ENCODE peak calls at places on chromosomes 6 and 20, in six cellular contexts. One of them, this sample, is unnamed.

GRCh38 chr6:53302678-53303360 is 45.9 kb downstream of the ELOVL5 start:
- DNase-seq in K562: no peak
- DNase-seq in H1: no peak
- DNase-seq in NT2/D1: no peak
- DNase-seq in HepG2: peak; percentile 39
- DNase-seq in GM12878: no peak
- DNase-seq in this sample: no peak

GRCh38 chr20:64065973-64066341 is 3.0 kb downstream of the TCEA2 start:
- DNase-seq in NT2/D1: no peak
- DNase-seq in HepG2: no peak
- DNase-seq in K562: peak; percentile 74
- DNase-seq in H1: no peak
- DNase-seq in GM12878: peak; percentile 79
- DNase-seq in this sample: peak; percentile 62

GRCh38 chr6:44006872-44007303 is 120.4 kb downstream of the MRPL14 start:
- DNase-seq in HepG2: no peak
- DNase-seq in NT2/D1: no peak
- DNase-seq in K562: no peak
- DNase-seq in H1: no peak
- DNase-seq in GM12878: no peak
- DNase-seq in this sample: no peak

GRCh38 chr6:67683960-67684359 is 951.1 kb upstream of the ADGRB3 start:
- DNase-seq in K562: no peak
- DNase-seq in H1: no peak
- DNase-seq in NT2/D1: no peak
- DNase-seq in GM12878: no peak
- DNase-seq in HepG2: no peak
- DNase-seq in this sample: no peak

GRCh38 chr20:7291946-7292345 is 524.5 kb downstream of the BMP2 start:
- DNase-seq in K562: no peak
- DNase-seq in HepG2: no peak
- DNase-seq in GM12878: no peak
- DNase-seq in NT2/D1: no peak
- DNase-seq in H1: no peak
- DNase-seq in this sample: no peak

GRCh38 chr20:46649650-46649949 is 1.7 kb downstream of the SLC13A3 start:
- DNase-seq in HepG2: no peak
- DNase-seq in H1: no peak
- DNase-seq in GM12878: no peak
- DNase-seq in NT2/D1: no peak
- DNase-seq in K562: no peak
- DNase-seq in this sample: no peak

GRCh38 chr6:126167726-126168125 is 172.2 kb upstream of the CENPW start:
- DNase-seq in H1: no peak
- DNase-seq in GM12878: no peak
- DNase-seq in K562: no peak
- DNase-seq in HepG2: no peak
- DNase-seq in NT2/D1: no peak
- DNase-seq in this sample: no peak

GRCh38 chr20:10795286-10796026 is 121.7 kb upstream of the JAG1 start:
- DNase-seq in H1: no peak
- DNase-seq in K562: no peak
- DNase-seq in NT2/D1: no peak
- DNase-seq in GM12878: no peak
- DNase-seq in HepG2: no peak
- DNase-seq in this sample: no peak

GRCh38 chr6:148874698-148875293 is 128.0 kb downstream of the UST start:
- DNase-seq in NT2/D1: no peak
- DNase-seq in HepG2: no peak
- DNase-seq in GM12878: no peak
- DNase-seq in K562: no peak
- DNase-seq in H1: no peak
- DNase-seq in this sample: no peak

GRCh38 chr6:13445005-13445743 is 42.2 kb downstream of the GFOD1 start:
- DNase-seq in K562: no peak
- DNase-seq in HepG2: no peak
- DNase-seq in H1: no peak
- DNase-seq in GM12878: no peak
- DNase-seq in NT2/D1: no peak
- DNase-seq in this sample: no peak
- TF ChIP-seq ZNF274 in K562: no peak
- TF ChIP-seq ZNF274 in HepG2: no peak
- TF ChIP-seq ZNF274 in H1: no peak
- TF ChIP-seq ZNF274 in GM12878: no peak
- TF ChIP-seq ZNF274 in NT2/D1: no peak
- TF ChIP-seq ZNF274 in this sample: no peak

GRCh38 chr6:23692184-23692583 is 433.8 kb upstream of the NRSN1 start:
- DNase-seq in K562: no peak
- DNase-seq in NT2/D1: no peak
- DNase-seq in HepG2: no peak
- DNase-seq in GM12878: no peak
- DNase-seq in H1: no peak
- DNase-seq in this sample: no peak
- TF ChIP-seq ZNF274 in K562: no peak
- TF ChIP-seq ZNF274 in NT2/D1: no peak
- TF ChIP-seq ZNF274 in HepG2: no peak
- TF ChIP-seq ZNF274 in GM12878: no peak
- TF ChIP-seq ZNF274 in H1: no peak
- TF ChIP-seq ZNF274 in this sample: no peak

GRCh38 chr6:89492025-89492640 is 59.2 kb downstream of the ANKRD6 start:
- DNase-seq in GM12878: no peak
- DNase-seq in K562: no peak
- DNase-seq in H1: no peak
- DNase-seq in HepG2: no peak
- DNase-seq in NT2/D1: no peak
- DNase-seq in this sample: no peak
- TF ChIP-seq ZNF274 in GM12878: no peak
- TF ChIP-seq ZNF274 in K562: no peak
- TF ChIP-seq ZNF274 in H1: no peak
- TF ChIP-seq ZNF274 in HepG2: no peak
- TF ChIP-seq ZNF274 in NT2/D1: no peak
- TF ChIP-seq ZNF274 in this sample: no peak

DNA sequence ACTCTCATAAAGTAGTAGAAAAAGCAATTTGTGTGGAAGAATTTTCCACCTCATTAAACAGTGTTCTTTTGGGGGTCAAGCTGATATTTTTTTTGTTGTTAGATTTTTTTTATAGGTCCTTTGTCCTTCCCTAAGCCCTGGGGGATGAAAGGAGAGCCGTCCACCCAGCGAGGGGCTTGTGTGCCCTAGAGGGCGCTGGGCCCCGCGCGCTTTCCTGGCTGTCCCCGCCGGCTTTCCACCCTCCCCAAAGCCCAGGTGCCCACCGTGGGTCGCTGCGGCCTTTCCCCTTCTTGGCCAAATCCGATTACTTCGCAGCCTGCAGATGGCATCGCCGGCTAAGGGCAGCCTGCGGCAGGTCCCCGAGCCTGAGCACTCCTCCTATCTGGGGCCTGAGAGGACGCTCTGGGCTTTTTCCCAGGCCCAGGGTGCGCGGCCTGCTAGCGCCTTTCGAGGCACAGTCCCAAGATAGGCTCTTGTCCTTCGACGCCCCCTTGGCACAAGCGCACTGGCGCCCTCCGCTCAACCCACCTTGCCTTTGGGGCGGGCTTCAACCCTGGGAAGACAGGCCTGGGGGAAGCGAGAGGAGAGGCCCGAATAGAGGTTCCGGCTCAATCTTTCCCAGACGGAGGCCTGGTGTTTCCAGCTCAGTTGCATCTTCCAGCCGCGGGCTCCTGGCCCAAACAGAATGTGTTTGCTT is 33.6 kb downstream of the TFAP2A start:
- DNase-seq in H1: peak; percentile 81
- DNase-seq in HepG2: no peak
- DNase-seq in NT2/D1: no peak
- DNase-seq in K562: no peak
- DNase-seq in GM12878: no peak
- DNase-seq in this sample: no peak
- TF ChIP-seq ZNF274 in H1: no peak
- TF ChIP-seq ZNF274 in HepG2: no peak
- TF ChIP-seq ZNF274 in NT2/D1: no peak
- TF ChIP-seq ZNF274 in K562: no peak
- TF ChIP-seq ZNF274 in GM12878: no peak
- TF ChIP-seq ZNF274 in this sample: no peak

GRCh38 chr20:32231847-32232246 is 24.2 kb downstream of the POFUT1 start:
- DNase-seq in NT2/D1: no peak
- DNase-seq in GM12878: no peak
- DNase-seq in H1: no peak
- DNase-seq in HepG2: no peak
- DNase-seq in K562: no peak
- DNase-seq in this sample: no peak
- TF ChIP-seq ZNF274 in NT2/D1: no peak
- TF ChIP-seq ZNF274 in GM12878: no peak
- TF ChIP-seq ZNF274 in H1: no peak
- TF ChIP-seq ZNF274 in HepG2: no peak
- TF ChIP-seq ZNF274 in K562: no peak
- TF ChIP-seq ZNF274 in this sample: no peak

GRCh38 chr6:134686071-134686470 is 263.8 kb downstream of the ALDH8A1 start:
- DNase-seq in K562: no peak
- DNase-seq in HepG2: no peak
- DNase-seq in NT2/D1: no peak
- DNase-seq in GM12878: no peak
- DNase-seq in H1: no peak
- DNase-seq in this sample: no peak
- TF ChIP-seq ZNF274 in K562: no peak
- TF ChIP-seq ZNF274 in HepG2: no peak
- TF ChIP-seq ZNF274 in NT2/D1: no peak
- TF ChIP-seq ZNF274 in GM12878: no peak
- TF ChIP-seq ZNF274 in H1: no peak
- TF ChIP-seq ZNF274 in this sample: no peak

DNA sequence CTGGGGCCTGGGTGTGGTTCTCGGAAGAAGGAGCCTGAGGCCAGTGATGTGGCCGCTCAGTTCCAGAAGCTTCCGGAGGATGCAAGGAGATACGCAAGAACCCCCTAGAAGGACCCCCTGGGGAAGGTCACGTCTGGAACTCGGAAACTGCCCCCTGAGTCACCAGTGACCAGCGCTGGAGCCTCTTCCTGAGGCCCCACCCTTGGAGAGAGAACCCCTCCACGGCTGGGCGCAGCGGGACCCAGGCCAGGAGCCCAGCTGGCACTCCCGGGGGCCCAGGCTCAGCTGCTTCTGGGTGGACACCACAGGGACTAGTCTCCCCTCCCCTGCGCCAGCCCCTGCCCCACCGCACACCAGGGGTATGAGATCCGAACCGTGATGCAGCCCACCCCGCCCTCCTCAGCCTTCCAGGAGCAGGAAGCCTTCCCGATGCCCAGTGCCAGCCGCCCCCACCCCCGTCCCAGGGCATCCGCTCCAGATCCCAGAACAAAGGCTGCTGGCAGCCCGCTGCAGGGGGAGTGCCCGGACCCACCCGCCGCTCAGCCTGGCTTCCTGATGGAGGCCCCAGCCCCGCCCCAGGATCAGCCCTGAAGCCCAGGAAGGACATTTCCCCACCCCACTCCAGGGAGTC is 7.5 kb downstream of the LAMA5 start:
- DNase-seq in GM12878: no peak
- DNase-seq in HepG2: no peak
- DNase-seq in H1: no peak
- DNase-seq in NT2/D1: no peak
- DNase-seq in K562: no peak
- DNase-seq in this sample: peak; percentile 73
- TF ChIP-seq ZNF274 in GM12878: no peak
- TF ChIP-seq ZNF274 in HepG2: no peak
- TF ChIP-seq ZNF274 in H1: no peak
- TF ChIP-seq ZNF274 in NT2/D1: no peak
- TF ChIP-seq ZNF274 in K562: no peak
- TF ChIP-seq ZNF274 in this sample: no peak

DNA sequence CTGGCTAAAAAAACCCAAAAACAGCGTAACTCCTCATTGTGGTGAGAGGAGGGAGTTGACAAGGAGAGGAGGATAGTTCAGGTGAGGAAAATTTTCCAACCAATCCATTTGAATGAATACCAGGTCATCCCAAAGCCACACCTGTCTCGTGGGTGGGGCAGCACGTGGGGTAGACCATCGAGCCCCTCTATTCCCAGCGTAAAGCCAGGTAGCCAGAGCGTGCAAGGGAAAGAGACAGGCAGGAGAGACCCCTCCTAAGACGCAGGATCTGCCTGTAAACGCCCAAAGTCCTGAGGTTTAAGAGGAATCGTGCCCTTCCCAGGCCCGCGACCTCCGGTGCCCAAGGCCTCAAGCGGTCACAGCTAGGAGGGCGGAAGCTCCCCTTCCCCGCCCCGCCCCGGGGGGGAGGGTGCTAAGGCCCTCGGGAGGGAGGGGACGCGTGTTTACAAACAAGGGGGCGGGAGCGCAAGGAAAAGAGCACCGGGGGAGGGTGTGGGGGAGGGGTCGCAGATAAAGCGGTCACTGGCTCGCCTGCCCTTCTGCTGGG is 705 bp downstream of the RXRB start:
- DNase-seq in NT2/D1: no peak
- DNase-seq in H1: no peak
- DNase-seq in HepG2: peak; percentile 88
- DNase-seq in K562: peak; percentile 97
- DNase-seq in GM12878: no peak
- DNase-seq in this sample: peak; percentile 74
- TF ChIP-seq ZNF274 in NT2/D1: no peak
- TF ChIP-seq ZNF274 in H1: no peak
- TF ChIP-seq ZNF274 in HepG2: no peak
- TF ChIP-seq ZNF274 in K562: no peak
- TF ChIP-seq ZNF274 in GM12878: no peak
- TF ChIP-seq ZNF274 in this sample: no peak

GRCh38 chr6:1580109-1580508 is 29.6 kb upstream of the FOXC1 start:
- DNase-seq in NT2/D1: no peak
- DNase-seq in HepG2: no peak
- DNase-seq in H1: no peak
- DNase-seq in GM12878: no peak
- DNase-seq in K562: no peak
- DNase-seq in this sample: no peak
- TF ChIP-seq ZNF274 in NT2/D1: no peak
- TF ChIP-seq ZNF274 in HepG2: no peak
- TF ChIP-seq ZNF274 in H1: no peak
- TF ChIP-seq ZNF274 in GM12878: no peak
- TF ChIP-seq ZNF274 in K562: no peak
- TF ChIP-seq ZNF274 in this sample: no peak

GRCh38 chr20:44576297-44576696 is 6.1 kb upstream of the PKIG start:
- DNase-seq in K562: peak; percentile 55
- DNase-seq in H1: no peak
- DNase-seq in GM12878: no peak
- DNase-seq in HepG2: peak; percentile 21
- DNase-seq in NT2/D1: no peak
- DNase-seq in this sample: no peak
- TF ChIP-seq ZNF274 in K562: no peak
- TF ChIP-seq ZNF274 in H1: no peak
- TF ChIP-seq ZNF274 in GM12878: no peak
- TF ChIP-seq ZNF274 in HepG2: no peak
- TF ChIP-seq ZNF274 in NT2/D1: no peak
- TF ChIP-seq ZNF274 in this sample: no peak

This sample was measured in HCT116.